ENCODE peak calls at places on chromosome 7, in nine cellular contexts. F, P, Y, G, L, D, B, T and S are unnamed samples.

GRCh38 chr7:140911746-140912145 is 13.0 kb downstream of the BRAF start:
- DNase-seq in B (no peak), T (peak; percentile 11), F (no peak), L (no peak), Y (no peak), D (peak; percentile 47), P (no peak), G (no peak), S (no peak)

GRCh38 chr7:88927-89921 is 103.1 kb upstream of the FAM20C start:
- DNase-seq in F (no peak), G (no peak), T (peak; percentile 96), P (no peak), Y (no peak), L (no peak), D (peak; percentile 92), B (peak; percentile 97), S (peak; percentile 90)

GRCh38 chr7:148547946-148548345 is 42.6 kb upstream of the C7orf33 start:
- DNase-seq in G (no peak), Y (peak; percentile 28), L (no peak), P (no peak), B (no peak), D (no peak), F (no peak), T (no peak), S (no peak)

GRCh38 chr7:123594813-123595241 is 6.8 kb upstream of the ASB15 start:
- DNase-seq in L (no peak), G (no peak), F (peak; percentile 54), P (peak; percentile 86), Y (peak; percentile 38), T (no peak), B (peak; percentile 15), D (no peak), S (no peak)

GRCh38 chr7:37346761-37347160 is 101.9 kb downstream of the ELMO1 start:
- DNase-seq in B (no peak), Y (no peak), G (no peak), P (no peak), T (no peak), L (no peak), D (no peak), F (no peak), S (no peak)

GRCh38 chr7:133235212-133235883 is 17.5 kb upstream of the EXOC4 start:
- DNase-seq in Y (no peak), D (peak; percentile 57), L (no peak), B (peak; percentile 20), F (no peak), G (no peak), T (peak; percentile 31), P (no peak), S (no peak)

GRCh38 chr7:99551329-99551728 is 585 bp downstream of the FAM200A start:
- DNase-seq in G (no peak), B (peak; percentile 62), P (no peak), T (peak; percentile 15), D (no peak), Y (no peak), L (no peak), F (no peak), S (no peak)

GRCh38 chr7:65379318-65379717 is 5.7 kb downstream of the ZNF92 start:
- DNase-seq in T (peak; percentile 29), D (peak; percentile 36), P (no peak), G (no peak), L (no peak), F (no peak), B (no peak), Y (peak; percentile 62), S (no peak)

GRCh38 chr7:120991133-120991532 is 2.6 kb downstream of the CPED1 start:
- DNase-seq in B (no peak), D (no peak), L (no peak), F (no peak), Y (no peak), G (no peak), P (no peak), T (no peak), S (no peak)

GRCh38 chr7:158110661-158111555 is 476.7 kb downstream of the PTPRN2 start:
- DNase-seq in B (no peak), D (no peak), G (no peak), F (no peak), P (peak; percentile 89), T (no peak), Y (no peak), L (no peak), S (peak; percentile 51)

GRCh38 chr7:28114056-28114455 is 66.5 kb downstream of the JAZF1 start:
- DNase-seq in B (no peak), D (no peak), Y (no peak), T (no peak), L (no peak), G (no peak), F (no peak), P (no peak), S (no peak)

GRCh38 chr7:96407427-96407826 is 85.5 kb upstream of the SLC25A13 start:
- DNase-seq in B (peak; percentile 38), L (no peak), T (peak; percentile 81), F (no peak), G (no peak), D (peak; percentile 52), P (no peak), Y (no peak), S (no peak)

GRCh38 chr7:130270947-130271790 is 4.5 kb downstream of the CPA2 start:
- DNase-seq in T (no peak), B (no peak), G (no peak), L (no peak), Y (no peak), D (no peak), F (no peak), P (no peak), S (no peak)

GRCh38 chr7:105296491-105296890 is 92.2 kb downstream of the SRPK2 start:
- DNase-seq in L (no peak), B (no peak), P (no peak), D (no peak), T (no peak), Y (no peak), F (no peak), G (no peak), S (no peak)

GRCh38 chr7:123789817-123790216 is 41.0 kb upstream of the WASL start:
- DNase-seq in Y (no peak), P (no peak), B (no peak), D (peak; percentile 62), G (no peak), L (no peak), T (no peak), F (no peak), S (no peak)

GRCh38 chr7:150941983-150942590 is 36.0 kb downstream of the KCNH2 start:
- DNase-seq in B (no peak), T (no peak), D (peak; percentile 58), G (peak; percentile 41), Y (peak; percentile 36), F (no peak), L (peak; percentile 54), P (peak; percentile 73), S (peak; percentile 62)

GRCh38 chr7:143202161-143202560 is 18.9 kb downstream of the TAS2R39 start:
- DNase-seq in B (no peak), T (no peak), D (no peak), G (no peak), L (no peak), P (no peak), F (no peak), Y (no peak), S (no peak)

GRCh38 chr7:143193880-143194279 is 10.7 kb downstream of the TAS2R39 start:
- DNase-seq in P (no peak), T (no peak), F (no peak), Y (no peak), L (no peak), D (no peak), B (no peak), G (no peak), S (no peak)

DNA sequence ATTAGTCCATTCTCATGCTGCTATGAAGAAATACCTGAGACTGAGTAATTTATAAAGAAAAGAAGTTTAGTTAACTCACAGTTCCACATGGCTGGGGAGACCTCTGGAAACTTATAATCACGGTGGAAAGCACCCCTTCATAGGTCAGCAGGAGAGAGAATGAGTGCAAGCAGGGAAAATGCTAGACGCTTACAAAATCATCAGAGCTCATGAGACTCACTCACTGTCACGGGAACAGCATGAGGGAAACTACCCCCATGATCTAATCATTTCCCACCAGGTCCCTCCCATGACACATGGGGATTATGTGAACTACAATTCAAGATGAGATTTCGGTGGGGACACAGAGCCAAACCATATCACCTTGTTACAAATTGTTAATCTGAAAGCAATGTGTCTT is 15.8 kb downstream of the TAS2R39 start:
- DNase-seq in D (peak; percentile 6), Y (no peak), G (no peak), T (no peak), P (no peak), B (no peak), L (no peak), F (no peak), S (no peak)
- H3K27ac ChIP-seq in D (no peak overlapping the region), Y (no peak overlapping the region), G (no peak overlapping the region), T (no peak overlapping the region), P (no peak overlapping the region), B (no peak overlapping the region), L (no peak overlapping the region), F (no peak overlapping the region), S (no peak overlapping the region)

GRCh38 chr7:116384936-116385635 is 114.5 kb upstream of the CAV2 start:
- DNase-seq in T (peak; percentile 5), B (peak; percentile 53), G (no peak), D (no peak), F (no peak), L (no peak), P (no peak), Y (no peak), S (no peak)

GRCh38 chr7:116386674-116387073 is 112.9 kb upstream of the CAV2 start:
- DNase-seq in L (no peak), F (no peak), T (no peak), G (no peak), P (no peak), B (no peak), Y (no peak), D (no peak), S (no peak)

GRCh38 chr7:116377721-116378120 is 121.8 kb upstream of the CAV2 start:
- DNase-seq in F (no peak), G (no peak), Y (no peak), T (no peak), P (no peak), L (no peak), B (no peak), D (no peak), S (no peak)

GRCh38 chr7:116380030-116380429 is 119.5 kb upstream of the CAV2 start:
- DNase-seq in G (no peak), Y (no peak), L (no peak), T (peak; percentile 62), F (no peak), B (peak; percentile 79), P (no peak), D (no peak), S (no peak)

GRCh38 chr7:116382375-116382774 is 117.2 kb upstream of the CAV2 start:
- DNase-seq in F (no peak), L (no peak), P (no peak), T (no peak), D (no peak), Y (no peak), G (no peak), B (no peak), S (no peak)
- H3K4me1 ChIP-seq in F (peaks cover 4% of the 10 kb centered on the region), L (no peaks in the 10 kb centered on the region), P (no peaks in the 10 kb centered on the region), T (peaks cover 2% of the 10 kb centered on the region), D (no peaks in the 10 kb centered on the region), Y (peaks cover 4% of the 10 kb centered on the region), G (no peaks in the 10 kb centered on the region), B (peaks cover 24% of the 10 kb centered on the region), S (peaks cover 3% of the 10 kb centered on the region)

GRCh38 chr7:49287653-49288052 is 363.3 kb downstream of the CDC14C start:
- DNase-seq in Y (no peak), P (no peak), F (no peak), T (no peak), B (no peak), L (no peak), G (no peak), D (no peak), S (no peak)
- H3K27me3 ChIP-seq in Y (no peaks in the 10 kb centered on the region), P (no peaks in the 10 kb centered on the region), F (no peaks in the 10 kb centered on the region), T (no peaks in the 10 kb centered on the region), B (no peaks in the 10 kb centered on the region), L (no peaks in the 10 kb centered on the region), G (no peaks in the 10 kb centered on the region), D (no peaks in the 10 kb centered on the region), S (peaks cover 2% of the 10 kb centered on the region)

GRCh38 chr7:35792472-35793224 is 8.2 kb upstream of the SEPTIN7 start:
- DNase-seq in D (no peak), B (no peak), F (no peak), L (no peak), G (no peak), T (peak; percentile 6), P (no peak), Y (no peak), S (no peak)
- H3K27ac ChIP-seq in D (no peak overlapping the region), B (no peak overlapping the region), F (no peak overlapping the region), L (no peak overlapping the region), G (no peak overlapping the region), T (no peak overlapping the region), P (no peak overlapping the region), Y (peak overlapping the region; percentile 78), S (peak overlapping the region; percentile 94)